ENCODE peak calls at places on chromosome 10, in eight cellular contexts. One of them, this sample, is unnamed.

GRCh38 chr10:21989453-21990154 is 13.9 kb downstream of the DNAJC1 start:
- DNase-seq in endodermal cell: peak
- DNase-seq in lung: peak
- DNase-seq in SJCRH30: peak
- DNase-seq in PC-9: peak
- DNase-seq in aorta: no peak
- DNase-seq in DND-41: peak
- DNase-seq in cardiac muscle cell: peak
- DNase-seq in this sample: peak

GRCh38 chr10:93445097-93445960 is 36.8 kb downstream of the MYOF start:
- DNase-seq in PC-9: peak
- DNase-seq in SJCRH30: peak
- DNase-seq in aorta: peak
- DNase-seq in DND-41: no peak
- DNase-seq in endodermal cell: peak
- DNase-seq in lung: peak
- DNase-seq in cardiac muscle cell: peak
- DNase-seq in this sample: peak

GRCh38 chr10:98509745-98510144 is 63.0 kb upstream of the HPS1 start:
- DNase-seq in lung: no peak
- DNase-seq in aorta: no peak
- DNase-seq in PC-9: no peak
- DNase-seq in cardiac muscle cell: no peak
- DNase-seq in SJCRH30: no peak
- DNase-seq in endodermal cell: no peak
- DNase-seq in DND-41: no peak
- DNase-seq in this sample: no peak

GRCh38 chr10:104299031-104299904 is 30.3 kb downstream of the GSTO2 start:
- DNase-seq in cardiac muscle cell: no peak
- DNase-seq in aorta: no peak
- DNase-seq in lung: no peak
- DNase-seq in endodermal cell: no peak
- DNase-seq in DND-41: no peak
- DNase-seq in PC-9: no peak
- DNase-seq in SJCRH30: no peak
- DNase-seq in this sample: no peak

GRCh38 chr10:45602082-45602730 is 70.4 kb downstream of the ZFAND4 start:
- DNase-seq in cardiac muscle cell: no peak
- DNase-seq in lung: no peak
- DNase-seq in SJCRH30: peak
- DNase-seq in DND-41: no peak
- DNase-seq in endodermal cell: no peak
- DNase-seq in aorta: no peak
- DNase-seq in PC-9: no peak
- DNase-seq in this sample: no peak

GRCh38 chr10:86365346-86366032 is 1.1 kb downstream of the GRID1 start:
- DNase-seq in PC-9: no peak
- DNase-seq in aorta: peak
- DNase-seq in SJCRH30: no peak
- DNase-seq in cardiac muscle cell: no peak
- DNase-seq in DND-41: no peak
- DNase-seq in lung: no peak
- DNase-seq in endodermal cell: peak
- DNase-seq in this sample: no peak

GRCh38 chr10:92688927-92689662 is 660 bp upstream of the HHEX start:
- DNase-seq in endodermal cell: peak
- DNase-seq in cardiac muscle cell: peak
- DNase-seq in DND-41: no peak
- DNase-seq in SJCRH30: peak
- DNase-seq in lung: peak
- DNase-seq in aorta: peak
- DNase-seq in PC-9: no peak
- DNase-seq in this sample: peak

GRCh38 chr10:21100190-21100589 is 203.1 kb upstream of the NEBL start:
- DNase-seq in endodermal cell: no peak
- DNase-seq in DND-41: no peak
- DNase-seq in SJCRH30: no peak
- DNase-seq in lung: no peak
- DNase-seq in cardiac muscle cell: no peak
- DNase-seq in PC-9: no peak
- DNase-seq in aorta: no peak
- DNase-seq in this sample: peak

GRCh38 chr10:60175418-60175817 is 214.3 kb downstream of the ANK3 start:
- DNase-seq in endodermal cell: peak
- DNase-seq in lung: no peak
- DNase-seq in cardiac muscle cell: no peak
- DNase-seq in DND-41: no peak
- DNase-seq in PC-9: no peak
- DNase-seq in SJCRH30: no peak
- DNase-seq in aorta: no peak
- DNase-seq in this sample: no peak

GRCh38 chr10:6558272-6558671 is 21.8 kb downstream of the PRKCQ start:
- DNase-seq in endodermal cell: no peak
- DNase-seq in aorta: no peak
- DNase-seq in cardiac muscle cell: no peak
- DNase-seq in DND-41: no peak
- DNase-seq in SJCRH30: no peak
- DNase-seq in PC-9: no peak
- DNase-seq in lung: no peak
- DNase-seq in this sample: no peak

GRCh38 chr10:121078036-121078435 is 226.9 kb downstream of the WDR11 start:
- DNase-seq in lung: no peak
- DNase-seq in cardiac muscle cell: no peak
- DNase-seq in SJCRH30: no peak
- DNase-seq in PC-9: no peak
- DNase-seq in aorta: no peak
- DNase-seq in DND-41: no peak
- DNase-seq in endodermal cell: peak
- DNase-seq in this sample: no peak

GRCh38 chr10:120700421-120700820 is 150.7 kb upstream of the WDR11 start:
- DNase-seq in lung: no peak
- DNase-seq in aorta: no peak
- DNase-seq in SJCRH30: no peak
- DNase-seq in endodermal cell: no peak
- DNase-seq in DND-41: no peak
- DNase-seq in PC-9: no peak
- DNase-seq in cardiac muscle cell: no peak
- DNase-seq in this sample: no peak

GRCh38 chr10:60549686-60550085 is 160.0 kb upstream of the ANK3 start:
- DNase-seq in DND-41: no peak
- DNase-seq in endodermal cell: no peak
- DNase-seq in PC-9: no peak
- DNase-seq in lung: no peak
- DNase-seq in SJCRH30: peak
- DNase-seq in cardiac muscle cell: peak
- DNase-seq in aorta: no peak
- DNase-seq in this sample: no peak

GRCh38 chr10:89151857-89152256 is 55.3 kb downstream of the CH25H start:
- DNase-seq in PC-9: no peak
- DNase-seq in aorta: no peak
- DNase-seq in endodermal cell: no peak
- DNase-seq in SJCRH30: no peak
- DNase-seq in cardiac muscle cell: no peak
- DNase-seq in lung: no peak
- DNase-seq in DND-41: no peak
- DNase-seq in this sample: no peak

GRCh38 chr10:77666821-77667220 is 29.2 kb upstream of the KCNMA1 start:
- DNase-seq in DND-41: no peak
- DNase-seq in endodermal cell: no peak
- DNase-seq in lung: no peak
- DNase-seq in aorta: no peak
- DNase-seq in cardiac muscle cell: no peak
- DNase-seq in SJCRH30: no peak
- DNase-seq in PC-9: no peak
- DNase-seq in this sample: no peak

GRCh38 chr10:102473445-102474331 is 22.3 kb upstream of the C10orf95 start:
- DNase-seq in SJCRH30: no peak
- DNase-seq in aorta: no peak
- DNase-seq in lung: no peak
- DNase-seq in DND-41: no peak
- DNase-seq in PC-9: no peak
- DNase-seq in cardiac muscle cell: no peak
- DNase-seq in endodermal cell: no peak
- DNase-seq in this sample: no peak

GRCh38 chr10:14032406-14032998 is 298.2 kb downstream of the FRMD4A start:
- DNase-seq in cardiac muscle cell: peak
- DNase-seq in SJCRH30: no peak
- DNase-seq in aorta: peak
- DNase-seq in endodermal cell: peak
- DNase-seq in lung: no peak
- DNase-seq in PC-9: peak
- DNase-seq in DND-41: peak
- DNase-seq in this sample: peak

GRCh38 chr10:75899816-75900357 is 468.5 kb downstream of the LRMDA start:
- DNase-seq in aorta: no peak
- DNase-seq in PC-9: no peak
- DNase-seq in SJCRH30: no peak
- DNase-seq in endodermal cell: no peak
- DNase-seq in cardiac muscle cell: no peak
- DNase-seq in DND-41: no peak
- DNase-seq in lung: no peak
- DNase-seq in this sample: no peak

GRCh38 chr10:75233444-75234016 is 2.2 kb downstream of the COMTD1 start:
- DNase-seq in DND-41: peak
- DNase-seq in PC-9: no peak
- DNase-seq in SJCRH30: peak
- DNase-seq in aorta: no peak
- DNase-seq in cardiac muscle cell: peak
- DNase-seq in endodermal cell: no peak
- DNase-seq in lung: no peak
- DNase-seq in this sample: no peak

GRCh38 chr10:93947055-93947454 is 46.7 kb upstream of the PLCE1 start:
- DNase-seq in endodermal cell: no peak
- DNase-seq in DND-41: no peak
- DNase-seq in SJCRH30: peak
- DNase-seq in PC-9: peak
- DNase-seq in aorta: no peak
- DNase-seq in cardiac muscle cell: peak
- DNase-seq in lung: no peak
- DNase-seq in this sample: peak

GRCh38 chr10:55500931-55501559 is 700.0 kb upstream of the PCDH15 start:
- DNase-seq in aorta: no peak
- DNase-seq in endodermal cell: peak
- DNase-seq in PC-9: peak
- DNase-seq in SJCRH30: peak
- DNase-seq in lung: no peak
- DNase-seq in DND-41: peak
- DNase-seq in cardiac muscle cell: peak
- DNase-seq in this sample: peak

GRCh38 chr10:90641731-90642130 is 216.1 kb downstream of the HTR7 start:
- DNase-seq in endodermal cell: no peak
- DNase-seq in DND-41: no peak
- DNase-seq in aorta: no peak
- DNase-seq in SJCRH30: no peak
- DNase-seq in cardiac muscle cell: no peak
- DNase-seq in lung: no peak
- DNase-seq in PC-9: no peak
- DNase-seq in this sample: no peak
- H3K27ac ChIP-seq in endodermal cell: no peak
- H3K27ac ChIP-seq in DND-41: no peak
- H3K27ac ChIP-seq in aorta: no peak
- H3K27ac ChIP-seq in SJCRH30: no peak
- H3K27ac ChIP-seq in cardiac muscle cell: no peak
- H3K27ac ChIP-seq in lung: no peak
- H3K27ac ChIP-seq in PC-9: no peak
- H3K27ac ChIP-seq in this sample: no peak

GRCh38 chr10:99914236-99914635 is 95.5 kb downstream of the DNMBP start:
- DNase-seq in cardiac muscle cell: no peak
- DNase-seq in lung: no peak
- DNase-seq in PC-9: no peak
- DNase-seq in SJCRH30: no peak
- DNase-seq in endodermal cell: peak
- DNase-seq in DND-41: no peak
- DNase-seq in aorta: no peak
- DNase-seq in this sample: no peak

GRCh38 chr10:99916776-99917175 is 93.0 kb downstream of the DNMBP start:
- DNase-seq in DND-41: no peak
- DNase-seq in aorta: no peak
- DNase-seq in cardiac muscle cell: no peak
- DNase-seq in endodermal cell: no peak
- DNase-seq in SJCRH30: no peak
- DNase-seq in PC-9: no peak
- DNase-seq in lung: no peak
- DNase-seq in this sample: no peak

GRCh38 chr10:99912057-99912456 is 97.7 kb downstream of the DNMBP start:
- DNase-seq in PC-9: no peak
- DNase-seq in SJCRH30: no peak
- DNase-seq in endodermal cell: no peak
- DNase-seq in DND-41: no peak
- DNase-seq in cardiac muscle cell: no peak
- DNase-seq in aorta: no peak
- DNase-seq in lung: no peak
- DNase-seq in this sample: no peak

GRCh38 chr10:99915414-99915813 is 94.3 kb downstream of the DNMBP start:
- DNase-seq in SJCRH30: no peak
- DNase-seq in lung: no peak
- DNase-seq in cardiac muscle cell: no peak
- DNase-seq in PC-9: no peak
- DNase-seq in DND-41: no peak
- DNase-seq in aorta: no peak
- DNase-seq in endodermal cell: no peak
- DNase-seq in this sample: no peak

GRCh38 chr10:99913831-99914235 is 95.9 kb downstream of the DNMBP start:
- DNase-seq in cardiac muscle cell: peak
- DNase-seq in DND-41: no peak
- DNase-seq in aorta: no peak
- DNase-seq in PC-9: no peak
- DNase-seq in lung: no peak
- DNase-seq in endodermal cell: peak
- DNase-seq in SJCRH30: no peak
- DNase-seq in this sample: no peak
- H3K27ac ChIP-seq in cardiac muscle cell: peak
- H3K27ac ChIP-seq in DND-41: no peak
- H3K27ac ChIP-seq in aorta: no peak
- H3K27ac ChIP-seq in PC-9: no peak
- H3K27ac ChIP-seq in lung: no peak
- H3K27ac ChIP-seq in endodermal cell: peak
- H3K27ac ChIP-seq in SJCRH30: no peak
- H3K27ac ChIP-seq in this sample: no peak

DNA sequence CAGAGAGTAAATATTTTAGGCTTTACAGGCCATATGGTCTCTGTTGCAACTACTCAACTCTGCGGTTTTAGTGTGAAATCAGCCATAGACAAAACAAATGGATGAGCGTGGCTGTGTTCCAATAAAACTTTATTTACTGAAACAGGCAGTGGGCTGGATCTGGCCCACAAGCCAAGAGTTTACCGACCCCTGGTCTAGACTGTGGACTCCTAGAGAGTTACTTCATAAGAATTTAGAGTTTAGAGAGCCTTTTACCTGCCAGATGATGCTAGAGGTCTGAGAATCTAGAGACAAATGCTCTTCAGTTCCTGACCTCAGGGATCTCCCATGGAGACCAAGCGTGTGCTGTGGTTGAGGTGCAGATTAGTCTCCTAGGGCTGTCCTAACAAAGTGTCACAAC is 174.8 kb downstream of the PTEN start:
- DNase-seq in DND-41: no peak
- DNase-seq in PC-9: no peak
- DNase-seq in endodermal cell: no peak
- DNase-seq in aorta: no peak
- DNase-seq in cardiac muscle cell: no peak
- DNase-seq in lung: no peak
- DNase-seq in SJCRH30: peak
- DNase-seq in this sample: no peak
- H3K27ac ChIP-seq in DND-41: peak
- H3K27ac ChIP-seq in PC-9: no peak
- H3K27ac ChIP-seq in endodermal cell: no peak
- H3K27ac ChIP-seq in aorta: no peak
- H3K27ac ChIP-seq in cardiac muscle cell: no peak
- H3K27ac ChIP-seq in lung: no peak
- H3K27ac ChIP-seq in SJCRH30: peak
- H3K27ac ChIP-seq in this sample: no peak

GRCh38 chr10:3747248-3747960 is 37.6 kb downstream of the KLF6 start:
- DNase-seq in lung: peak
- DNase-seq in DND-41: no peak
- DNase-seq in endodermal cell: no peak
- DNase-seq in aorta: no peak
- DNase-seq in cardiac muscle cell: no peak
- DNase-seq in PC-9: no peak
- DNase-seq in SJCRH30: no peak
- DNase-seq in this sample: no peak
- H3K27ac ChIP-seq in lung: peak
- H3K27ac ChIP-seq in DND-41: no peak
- H3K27ac ChIP-seq in endodermal cell: no peak
- H3K27ac ChIP-seq in aorta: peak
- H3K27ac ChIP-seq in cardiac muscle cell: no peak
- H3K27ac ChIP-seq in PC-9: peak
- H3K27ac ChIP-seq in SJCRH30: no peak
- H3K27ac ChIP-seq in this sample: peak